ENCODE peak calls at places on chromosome 3, in five cellular contexts. P is stimulated activated CD8-positive, alpha-beta memory T cell treated with anti-CD3 and anti-CD28 coated beads, Interleukin-12 subunit alpha, Interleukin-12 subunit beta, amount 100 ng/mL, for 1 hour; Z is activated CD4-positive, alpha-beta T cell treated with anti-CD3 and anti-CD28 coated beads, Interleukin-2, amount 50 U/mL, for 1 hour; R is T47D; C is stimulated activated naive CD8-positive, alpha-beta T cell treated with anti-CD3 and anti-CD28 coated beads, Interleukin-15, amount 100 ng/mL, for 72 hours. K is an unnamed sample.

GRCh38 chr3:70870576-70870975 is 558.1 kb upstream of the MDFIC2 start:
- DNase-seq in C (no peak), Z (no peak), P (no peak), R (no peak), K (no peak)

GRCh38 chr3:76972624-76973296 is 67.1 kb upstream of the ROBO2 start:
- DNase-seq in R (no peak), C (no peak), Z (no peak), P (no peak), K (no peak)

GRCh38 chr3:42653560-42654330 is at the start of gene ZBTB47:
- DNase-seq in Z (no peak), R (peak; percentile 55), C (no peak), P (no peak), K (peak; percentile 43)

GRCh38 chr3:178353292-178353814 is 182.9 kb upstream of the KCNMB2 start:
- DNase-seq in P (no peak), Z (no peak), C (no peak), R (no peak), K (no peak)

GRCh38 chr3:10194328-10195071 is 29.8 kb downstream of the IRAK2 start:
- DNase-seq in Z (peak; percentile 48), R (no peak), P (no peak), C (peak; percentile 69), K (peak; percentile 64)

GRCh38 chr3:71062037-71062919 is 521.2 kb downstream of the FOXP1 start:
- DNase-seq in C (no peak), Z (no peak), P (no peak), R (no peak), K (no peak)

GRCh38 chr3:123385981-123386380 is 62.9 kb downstream of the ADCY5 start:
- DNase-seq in R (no peak), Z (no peak), C (no peak), P (no peak), K (no peak)

GRCh38 chr3:183824761-183825379 is 507 bp downstream of the MAP6D1 start:
- DNase-seq in P (no peak), C (peak; percentile 43), R (peak; percentile 72), Z (no peak), K (peak; percentile 67)

GRCh38 chr3:82100378-82100777 is 338.9 kb upstream of the GBE1 start:
- DNase-seq in Z (no peak), P (no peak), R (no peak), C (no peak), K (no peak)

GRCh38 chr3:182484184-182484583 is 309.1 kb upstream of the ATP11B start:
- DNase-seq in R (no peak), P (no peak), Z (no peak), C (no peak), K (no peak)

GRCh38 chr3:13011369-13012227 is 61.6 kb downstream of the IQSEC1 start:
- DNase-seq in C (peak; percentile 90), R (no peak), Z (peak; percentile 80), P (peak; percentile 64), K (peak; percentile 85)

GRCh38 chr3:150062492-150062891 is 91.8 kb upstream of the PFN2 start:
- DNase-seq in R (no peak), C (no peak), Z (no peak), P (no peak), K (no peak)

GRCh38 chr3:5087209-5087608 is 34.9 kb upstream of the ARL8B start:
- DNase-seq in P (no peak), C (no peak), Z (no peak), R (no peak), K (no peak)

GRCh38 chr3:50529996-50530706 is 26.7 kb upstream of the CACNA2D2 start:
- DNase-seq in R (no peak), C (no peak), Z (no peak), P (no peak), K (no peak)

GRCh38 chr3:109874900-109875735 is 537.8 kb upstream of the DPPA4 start:
- DNase-seq in P (no peak), R (no peak), C (no peak), Z (no peak), K (no peak)

GRCh38 chr3:64030741-64031140 is 7.4 kb upstream of the PSMD6 start:
- DNase-seq in Z (peak; percentile 70), C (peak; percentile 78), R (peak; percentile 63), P (peak; percentile 62), K (peak; percentile 73)

GRCh38 chr3:186984064-186984463 is 53.7 kb downstream of the ST6GAL1 start:
- DNase-seq in P (no peak), Z (no peak), R (no peak), C (no peak), K (no peak)

GRCh38 chr3:21989643-21990042 is 238.6 kb upstream of the ZNF385D start:
- DNase-seq in P (no peak), C (no peak), R (no peak), Z (no peak), K (no peak)

GRCh38 chr3:129564981-129565644 is 22.1 kb downstream of the H1-8 start:
- DNase-seq in P (no peak), R (peak; percentile 32), C (no peak), Z (no peak), K (no peak)

GRCh38 chr3:124333931-124334640 is 342.2 kb upstream of the ROPN1 start:
- DNase-seq in C (no peak), Z (no peak), P (no peak), R (no peak), K (no peak)

GRCh38 chr3:113276581-113277080 is 65.3 kb downstream of the BOC start:
- DNase-seq in R (no peak), P (no peak), C (no peak), Z (no peak), K (no peak)

GRCh38 chr3:14128724-14129123 is 3.9 kb downstream of the TMEM43 start:
- DNase-seq in C (no peak), P (no peak), Z (no peak), R (no peak), K (no peak)

GRCh38 chr3:32288819-32289218 is 50.3 kb downstream of the CMTM8 start:
- DNase-seq in R (no peak), C (peak; percentile 24), Z (no peak), P (no peak), K (no peak)

GRCh38 chr3:137803215-137803614 is 39.1 kb downstream of the SOX14 start:
- DNase-seq in R (no peak), C (no peak), P (no peak), Z (no peak), K (no peak)

GRCh38 chr3:165346503-165346902 is 150.3 kb upstream of the SLITRK3 start:
- DNase-seq in R (no peak), P (no peak), Z (no peak), C (no peak), K (no peak)

GRCh38 chr3:134931045-134931775 is 136.2 kb downstream of the EPHB1 start:
- DNase-seq in R (no peak), Z (no peak), P (no peak), C (no peak), K (no peak)

GRCh38 chr3:185317674-185318073 is 45.3 kb upstream of the MAP3K13 start:
- DNase-seq in C (no peak), P (no peak), R (no peak), Z (no peak), K (no peak)

GRCh38 chr3:39147711-39148115 is 5.7 kb downstream of the CSRNP1 start:
- DNase-seq in P (no peak), Z (peak; percentile 21), R (no peak), C (peak; percentile 55), K (no peak)

GRCh38 chr3:160399347-160400047 is at the start of gene SMC4:
- DNase-seq in R (peak; percentile 88), Z (peak; percentile 79), P (peak; percentile 72), C (peak; percentile 86), K (peak; percentile 89)

GRCh38 chr3:187274977-187275338 is 16.6 kb downstream of the MASP1 start:
- DNase-seq in Z (no peak), C (no peak), R (no peak), P (no peak), K (no peak)

GRCh38 chr3:131356006-131356405 is 25.6 kb upstream of the NUDT16 start:
- DNase-seq in C (no peak), R (no peak), Z (no peak), P (no peak), K (no peak)

GRCh38 chr3:171788546-171789351 is 21.5 kb downstream of the PLD1 start:
- DNase-seq in R (no peak), C (no peak), P (no peak), Z (no peak), K (no peak)

GRCh38 chr3:2968475-2968874 is 141.7 kb downstream of the IL5RA start:
- DNase-seq in C (no peak), Z (no peak), R (no peak), P (no peak), K (no peak)

GRCh38 chr3:47661121-47661752 is 82.6 kb upstream of the CSPG5 start:
- DNase-seq in R (no peak), C (no peak), P (no peak), Z (no peak), K (no peak)

GRCh38 chr3:73490453-73491311 is 134.1 kb downstream of the PDZRN3 start:
- DNase-seq in P (no peak), C (no peak), Z (no peak), R (no peak), K (no peak)

GRCh38 chr3:122123885-122124284 is 59.6 kb upstream of the CASR start:
- DNase-seq in R (no peak), C (no peak), Z (no peak), P (no peak), K (no peak)

GRCh38 chr3:4698125-4698821 is 205.1 kb downstream of the ITPR1 start:
- DNase-seq in R (no peak), P (no peak), Z (no peak), C (no peak), K (no peak)

GRCh38 chr3:126545544-126545943 is 13.2 kb downstream of the C3orf22 start:
- DNase-seq in Z (no peak), R (no peak), P (no peak), C (no peak), K (no peak)

GRCh38 chr3:173135059-173135458 is 6.0 kb downstream of the SPATA16 start:
- DNase-seq in Z (no peak), P (no peak), R (no peak), C (no peak), K (no peak)